ENCODE peak calls at places on chromosome 2, in eight cellular contexts. X, G, Z, B, U, O, M and Q are unnamed samples.

GRCh38 chr2:26540977-26541376 is 63.1 kb upstream of the OTOF start:
- DNase-seq in X (no peak), G (no peak), Z (no peak), B (no peak), U (no peak), O (no peak), M (no peak), Q (no peak)

GRCh38 chr2:234164499-234165409 is 114.3 kb downstream of the SPP2 start:
- DNase-seq in X (no peak), G (no peak), Z (peak), B (no peak), U (peak), O (peak), M (no peak), Q (no peak)

GRCh38 chr2:218217366-218218309 is 649 bp downstream of the ARPC2 start:
- DNase-seq in X (no peak), G (peak), Z (peak), B (peak), U (peak), O (peak), M (no peak), Q (no peak)

GRCh38 chr2:79882548-79882947 is 369.7 kb downstream of the CTNNA2 start:
- DNase-seq in X (no peak), G (no peak), Z (no peak), B (no peak), U (no peak), O (no peak), M (no peak), Q (no peak)

GRCh38 chr2:102737435-102737834 is 24.4 kb upstream of the TMEM182 start:
- DNase-seq in X (no peak), G (no peak), Z (no peak), B (no peak), U (no peak), O (no peak), M (no peak), Q (no peak)

GRCh38 chr2:241443486-241444223 is 64.7 kb downstream of the STK25 start:
- DNase-seq in X (no peak), G (peak), Z (no peak), B (no peak), U (peak), O (peak), M (no peak), Q (peak)

GRCh38 chr2:74507926-74508520 is 528 bp upstream of the PCGF1 start:
- DNase-seq in X (no peak), G (peak), Z (no peak), B (no peak), U (peak), O (no peak), M (no peak), Q (peak)

GRCh38 chr2:60440761-60441160 is 112.7 kb downstream of the BCL11A start:
- DNase-seq in X (no peak), G (no peak), Z (no peak), B (no peak), U (no peak), O (no peak), M (no peak), Q (no peak)

GRCh38 chr2:206349375-206349774 is 74.9 kb downstream of the ZDBF2 start:
- DNase-seq in X (no peak), G (no peak), Z (no peak), B (no peak), U (no peak), O (no peak), M (no peak), Q (no peak)

GRCh38 chr2:206354129-206354528 is 79.7 kb downstream of the ZDBF2 start:
- DNase-seq in X (no peak), G (no peak), Z (no peak), B (no peak), U (no peak), O (no peak), M (no peak), Q (no peak)

DNA sequence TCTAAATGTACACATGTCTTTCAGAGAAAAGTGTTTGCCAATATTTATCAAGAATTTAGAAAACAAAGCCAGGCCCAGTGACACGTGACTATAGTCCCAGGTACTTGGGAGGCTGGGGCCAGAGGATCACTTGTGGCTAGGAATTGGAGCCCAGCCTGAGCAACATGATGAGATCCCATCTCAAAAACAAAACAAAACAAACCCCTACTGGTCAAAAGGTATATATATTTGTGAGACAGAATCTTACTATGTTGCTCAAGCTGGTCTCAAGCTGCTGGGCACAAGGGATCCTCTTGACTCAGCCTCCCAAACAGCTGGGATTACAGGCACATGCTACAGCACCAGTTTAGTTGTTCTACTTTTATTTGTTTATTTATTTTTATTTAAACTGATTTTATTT is 79.2 kb downstream of the ZDBF2 start:
- DNase-seq in X (no peak), G (no peak), Z (no peak), B (no peak), U (no peak), O (no peak), M (peak), Q (peak)
- TF ChIP-seq CTCF in X (no peak), G (no peak), Z (no peak), B (no peak), U (no peak), O (no peak), M (peak), Q (no peak)

GRCh38 chr2:46489430-46489829 is 10.1 kb downstream of the TMEM247 start:
- DNase-seq in X (no peak), G (no peak), Z (no peak), B (no peak), U (no peak), O (no peak), M (no peak), Q (no peak)

GRCh38 chr2:46493241-46493970 is 14.0 kb downstream of the TMEM247 start:
- DNase-seq in X (peak), G (no peak), Z (no peak), B (no peak), U (no peak), O (no peak), M (no peak), Q (no peak)

GRCh38 chr2:46492301-46492700 is 12.9 kb downstream of the TMEM247 start:
- DNase-seq in X (no peak), G (no peak), Z (no peak), B (no peak), U (no peak), O (no peak), M (no peak), Q (no peak)

GRCh38 chr2:46488389-46488788 is 9.0 kb downstream of the TMEM247 start:
- DNase-seq in X (no peak), G (no peak), Z (no peak), B (no peak), U (no peak), O (no peak), M (no peak), Q (no peak)

GRCh38 chr2:46490521-46491141 is 11.3 kb downstream of the TMEM247 start:
- DNase-seq in X (no peak), G (peak), Z (peak), B (peak), U (no peak), O (no peak), M (no peak), Q (no peak)
- TF ChIP-seq CTCF in X (no peak), G (no peak), Z (no peak), B (no peak), U (no peak), O (no peak), M (no peak), Q (no peak)

DNA sequence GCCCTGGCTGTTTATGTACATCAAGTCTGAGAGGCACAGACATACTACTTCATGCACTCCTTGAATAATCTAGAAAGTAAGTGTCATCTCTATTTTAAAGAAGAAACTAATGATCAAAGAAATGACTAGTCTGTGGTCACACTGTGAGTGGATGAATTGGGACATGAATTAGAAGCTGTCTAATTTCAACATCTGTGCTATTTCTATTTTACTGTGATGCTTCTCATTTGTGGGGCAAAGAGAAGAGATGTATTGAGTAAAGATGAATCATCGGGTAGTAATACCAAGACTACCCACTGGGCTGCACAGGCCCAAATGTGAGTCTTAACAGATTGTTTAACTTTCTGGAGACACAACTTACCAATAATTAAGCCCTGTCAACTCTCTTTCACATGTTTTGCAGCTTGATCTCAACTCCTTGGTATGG is 42.4 kb upstream of the MTIF2 start:
- DNase-seq in X (peak), G (no peak), Z (no peak), B (no peak), U (no peak), O (no peak), M (no peak), Q (peak)
- TF ChIP-seq CTCF in X (peak), G (no peak), Z (no peak), B (no peak), U (no peak), O (peak), M (peak), Q (peak)

DNA sequence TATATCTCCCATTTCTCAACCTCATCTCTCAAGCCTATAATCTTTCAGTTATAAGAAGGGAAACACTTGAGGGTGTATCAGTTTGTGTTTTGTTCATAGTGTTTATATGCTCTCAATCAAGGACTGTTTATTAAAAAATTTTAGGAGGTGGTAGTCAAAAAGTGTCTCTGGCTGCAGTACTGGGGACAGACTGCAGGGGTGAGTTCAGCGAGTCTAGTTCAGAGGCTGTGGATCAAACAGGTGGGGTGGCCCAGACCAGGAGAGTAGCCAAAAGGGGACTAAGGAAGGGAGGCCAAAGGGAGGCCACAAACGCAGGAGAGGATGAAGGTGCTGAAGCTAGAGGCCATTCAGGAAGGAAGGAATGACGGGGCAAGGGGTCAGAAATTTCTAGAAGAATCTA is 136.3 kb downstream of the MSH2 start:
- DNase-seq in X (no peak), G (no peak), Z (no peak), B (no peak), U (no peak), O (no peak), M (no peak), Q (no peak)
- TF ChIP-seq CTCF in X (no peak), G (no peak), Z (no peak), B (no peak), U (no peak), O (no peak), M (peak), Q (no peak)